ENCODE peak calls at places on chromosomes 5 and 9, in four cellular contexts. L is germinal center; X is stimulated activated CD4-positive, alpha-beta T cell treated with anti-CD3 and anti-CD28 coated beads, Interleukin-12 subunit alpha, Interleukin-12 subunit beta, amount 100 ng/mL, for 24 hours; F is stimulated activated CD8-positive, alpha-beta memory T cell treated with anti-CD3 and anti-CD28 coated beads, Interleukin-4, amount 100 ng/mL, for 24 hours. J is an unnamed sample.

GRCh38 chr9:17481565-17481964 is 97.3 kb upstream of the SH3GL2 start:
- DNase-seq in L (no peak), X (no peak), F (no peak), J (peak)

GRCh38 chr5:61586096-61587084 is 254.3 kb downstream of the ZSWIM6 start:
- DNase-seq in L (no peak), X (no peak), F (no peak), J (no peak)

GRCh38 chr5:110900829-110901228 is 162.0 kb downstream of the SLC25A46 start:
- DNase-seq in L (no peak), X (no peak), F (no peak), J (no peak)

GRCh38 chr9:70835323-70835722 is 286.1 kb downstream of the TRPM3 start:
- DNase-seq in L (no peak), X (no peak), F (no peak), J (no peak)

GRCh38 chr9:71446499-71447411 is 321.6 kb downstream of the CEMIP2 start:
- DNase-seq in L (peak), X (no peak), F (peak), J (peak)

GRCh38 chr5:180212363-180213255 is 3.6 kb upstream of the RASGEF1C start:
- DNase-seq in L (no peak), X (no peak), F (no peak), J (peak)

GRCh38 chr5:144121577-144121976 is 48.9 kb downstream of the YIPF5 start:
- DNase-seq in L (no peak), X (no peak), F (no peak), J (no peak)

GRCh38 chr9:76677481-76678055 is 86.7 kb upstream of the PCA3 start:
- DNase-seq in L (no peak), X (no peak), F (no peak), J (no peak)

GRCh38 chr5:90528704-90529233 is 615 bp downstream of the LYSMD3 start:
- DNase-seq in L (peak), X (no peak), F (no peak), J (peak)

GRCh38 chr5:117089001-117089400 is 514.4 kb upstream of the SEMA6A start:
- DNase-seq in L (no peak), X (no peak), F (no peak), J (no peak)

GRCh38 chr9:4714266-4715016 is 26.6 kb downstream of the AK3 start:
- DNase-seq in L (no peak), X (no peak), F (no peak), J (no peak)

GRCh38 chr5:172846677-172847076 is 12.6 kb downstream of the ERGIC1 start:
- DNase-seq in L (no peak), X (no peak), F (no peak), J (no peak)

GRCh38 chr5:151125421-151125820 is 32.2 kb downstream of the ANXA6 start:
- DNase-seq in L (peak), X (no peak), F (no peak), J (no peak)

GRCh38 chr5:178293400-178293799 is 60.8 kb upstream of the PHYKPL start:
- DNase-seq in L (no peak), X (no peak), F (no peak), J (no peak)

GRCh38 chr9:35079426-35080341 is at the start of gene FANCG:
- DNase-seq in L (peak), X (peak), F (peak), J (peak)

GRCh38 chr9:31137151-31137849 is 1247.1 kb upstream of the ACO1 start:
- DNase-seq in L (no peak), X (no peak), F (no peak), J (no peak)

GRCh38 chr5:40587284-40587882 is 92.3 kb upstream of the PTGER4 start:
- DNase-seq in L (no peak), X (no peak), F (no peak), J (no peak)

GRCh38 chr5:163760498-163760897 is 255.1 kb downstream of the MAT2B start:
- DNase-seq in L (no peak), X (no peak), F (no peak), J (no peak)

GRCh38 chr9:134966697-134967546 is 49.2 kb upstream of the FCN1 start:
- DNase-seq in L (no peak), X (no peak), F (no peak), J (peak)

GRCh38 chr9:93670208-93671029 is 94.0 kb downstream of the PHF2 start:
- DNase-seq in L (no peak), X (no peak), F (no peak), J (peak)

GRCh38 chr9:116941266-116941665 is 254.2 kb downstream of the TRIM32 start:
- DNase-seq in L (no peak), X (no peak), F (no peak), J (no peak)

GRCh38 chr5:142720561-142721275 is 34.8 kb upstream of the FGF1 start:
- DNase-seq in L (no peak), X (no peak), F (no peak), J (no peak)

GRCh38 chr5:14449052-14449661 is 132.4 kb upstream of the OTULINL start:
- DNase-seq in L (no peak), X (no peak), F (no peak), J (no peak)

GRCh38 chr5:79829260-79829659 is 139.6 kb downstream of the CMYA5 start:
- DNase-seq in L (no peak), X (no peak), F (no peak), J (peak)

GRCh38 chr9:37027582-37028424 is 6.3 kb downstream of the PAX5 start:
- DNase-seq in L (peak), X (peak), F (peak), J (peak)

GRCh38 chr5:168364151-168364661 is 72.8 kb downstream of the WWC1 start:
- DNase-seq in L (no peak), X (no peak), F (no peak), J (no peak)

GRCh38 chr5:131328536-131329186 is 64.8 kb downstream of the CDC42SE2 start:
- DNase-seq in L (no peak), X (no peak), F (no peak), J (no peak)

GRCh38 chr5:100889896-100890295 is 13.2 kb downstream of the ST8SIA4 start:
- DNase-seq in L (no peak), X (no peak), F (no peak), J (no peak)